ENCODE peak calls at places on chromosomes 5 and 9, in seven cellular contexts. V is tibial artery, D is body of pancreas, M is BE2C, B is left ventricle myocardium inferior, E is adrenal gland, T is IMR-90. C is an unnamed sample.

GRCh38 chr9:100227636-100228035 is 125.1 kb downstream of the TEX10 start:
- DNase-seq in V (no peak), D (no peak), M (no peak), B (no peak), E (peak; percentile 54), T (no peak), C (no peak)

GRCh38 chr5:14816999-14817761 is 54.4 kb downstream of the ANKH start:
- DNase-seq in V (peak; percentile 81), D (no peak), M (no peak), B (peak; percentile 29), E (no peak), T (peak; percentile 93), C (no peak)

GRCh38 chr9:88197781-88198345 is 59.6 kb upstream of the SPATA31C2 start:
- DNase-seq in V (no peak), D (no peak), M (no peak), B (no peak), E (no peak), T (peak; percentile 87), C (no peak)

GRCh38 chr9:89309608-89310485 is 1.1 kb upstream of the CKS2 start:
- DNase-seq in V (no peak), D (no peak), M (no peak), B (no peak), E (peak; percentile 16), T (no peak), C (peak; percentile 45)

GRCh38 chr9:17863213-17863883 is 284.5 kb downstream of the SH3GL2 start:
- DNase-seq in V (no peak), D (no peak), M (no peak), B (no peak), E (no peak), T (no peak), C (no peak)

GRCh38 chr9:14480561-14480960 is 166.6 kb upstream of the NFIB start:
- DNase-seq in V (no peak), D (no peak), M (no peak), B (no peak), E (no peak), T (no peak), C (no peak)

GRCh38 chr5:173781826-173782670 is 106.1 kb upstream of the CPEB4 start:
- DNase-seq in V (peak; percentile 93), D (peak; percentile 64), M (peak; percentile 73), B (peak; percentile 75), E (peak; percentile 95), T (peak; percentile 94), C (peak; percentile 48)

GRCh38 chr5:179913461-179913860 is 5.8 kb upstream of the TBC1D9B start:
- DNase-seq in V (no peak), D (no peak), M (no peak), B (no peak), E (no peak), T (no peak), C (no peak)

GRCh38 chr5:98927988-98928801 is 612 bp downstream of the CHD1 start:
- DNase-seq in V (peak; percentile 87), D (peak; percentile 67), M (peak; percentile 86), B (peak; percentile 74), E (peak; percentile 82), T (peak; percentile 58), C (peak; percentile 55)

GRCh38 chr5:168941901-168942300 is 359.0 kb downstream of the SLIT3 start:
- DNase-seq in V (no peak), D (no peak), M (peak; percentile 83), B (no peak), E (no peak), T (no peak), C (no peak)

GRCh38 chr9:113228130-113228665 is 6.9 kb downstream of the SLC31A1 start:
- DNase-seq in V (no peak), D (no peak), M (no peak), B (no peak), E (peak; percentile 63), T (no peak), C (peak; percentile 55)

GRCh38 chr9:137416563-137417151 is 6.3 kb downstream of the EXD3 start:
- DNase-seq in V (no peak), D (no peak), M (peak; percentile 8), B (no peak), E (no peak), T (no peak), C (no peak)

GRCh38 chr9:111691686-111692329 is 30.4 kb downstream of the GNG10 start:
- DNase-seq in V (no peak), D (no peak), M (no peak), B (no peak), E (no peak), T (peak; percentile 48), C (peak; percentile 59)

GRCh38 chr9:128638580-128638979 is 18.1 kb downstream of the DYNC2I2 start:
- DNase-seq in V (no peak), D (no peak), M (no peak), B (no peak), E (no peak), T (no peak), C (no peak)

GRCh38 chr5:136133416-136134383 is 1.1 kb downstream of the SMAD5 start:
- DNase-seq in V (peak; percentile 66), D (peak; percentile 62), M (peak; percentile 59), B (peak; percentile 37), E (peak; percentile 81), T (peak; percentile 59), C (peak; percentile 71)

GRCh38 chr5:157108961-157109360 is at the start of gene HAVCR2:
- DNase-seq in V (peak; percentile 73), D (peak; percentile 21), M (no peak), B (no peak), E (peak; percentile 61), T (no peak), C (peak; percentile 37)

GRCh38 chr5:100905259-100905914 is 2.3 kb upstream of the ST8SIA4 start:
- DNase-seq in V (no peak), D (no peak), M (no peak), B (no peak), E (no peak), T (no peak), C (peak; percentile 16)

GRCh38 chr5:63401434-63402046 is 560.7 kb downstream of the HTR1A start:
- DNase-seq in V (no peak), D (peak; percentile 79), M (peak; percentile 77), B (peak; percentile 37), E (peak; percentile 70), T (peak; percentile 8), C (peak; percentile 13)

GRCh38 chr5:159971514-159971913 is 37.4 kb upstream of the TTC1 start:
- DNase-seq in V (no peak), D (no peak), M (no peak), B (no peak), E (no peak), T (no peak), C (no peak)
- H3K27me3 ChIP-seq in V (no peaks in the 10 kb centered on the region), D (no peaks in the 10 kb centered on the region), M (peaks cover 74% of the 10 kb centered on the region), B (peaks cover 71% of the 10 kb centered on the region), E (peaks cover 33% of the 10 kb centered on the region), T (no peaks in the 10 kb centered on the region), C (peaks cover 16% of the 10 kb centered on the region)

DNA sequence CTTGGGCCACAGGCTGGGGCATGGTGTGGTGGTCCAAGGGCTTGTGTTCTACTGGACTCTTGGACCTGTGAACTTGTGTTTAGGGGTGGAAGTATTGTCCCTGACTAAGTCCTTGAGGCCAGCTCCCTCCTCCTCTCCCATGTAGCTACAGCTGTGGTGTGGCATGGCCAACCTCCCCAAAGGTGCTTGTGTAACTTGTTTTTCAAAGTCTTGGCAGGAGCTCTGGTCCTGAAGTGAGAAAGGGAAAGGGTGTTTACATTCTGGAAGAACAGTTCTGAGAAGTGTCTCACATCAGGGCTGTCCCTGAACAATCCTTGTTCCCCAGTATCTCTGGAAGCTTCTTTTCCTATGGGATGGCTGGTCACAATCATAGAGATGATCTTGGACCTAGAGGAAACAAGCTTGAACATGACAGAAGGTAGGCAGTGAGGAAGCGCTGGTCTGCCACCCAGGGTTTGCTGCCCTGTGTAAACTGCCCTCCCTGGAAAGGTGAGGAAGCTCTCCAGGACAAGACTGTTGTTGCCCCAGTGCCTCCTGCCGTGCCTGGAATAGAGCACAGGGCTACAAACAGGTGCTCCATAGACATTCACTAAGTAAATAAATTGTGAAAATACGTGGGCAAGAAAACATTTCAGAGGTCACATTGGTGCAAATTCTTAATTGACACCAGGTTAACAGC is 64.6 kb upstream of the KLF9 start:
- DNase-seq in V (peak; percentile 84), D (peak; percentile 86), M (no peak), B (no peak), E (no peak), T (peak; percentile 68), C (no peak)
- H3K4me1 ChIP-seq in V (peaks cover 85% of the 10 kb centered on the region), D (peaks cover 98% of the 10 kb centered on the region), M (peaks cover 7% of the 10 kb centered on the region), B (peaks cover 96% of the 10 kb centered on the region), E (no peaks in the 10 kb centered on the region), T (peaks cover 19% of the 10 kb centered on the region), C (peaks cover 19% of the 10 kb centered on the region)

GRCh38 chr5:141345327-141345726 is 1.7 kb downstream of the PCDHGA3 start:
- DNase-seq in V (no peak), D (no peak), M (no peak), B (no peak), E (no peak), T (no peak), C (no peak)

GRCh38 chr5:141338538-141339306 is at the start of gene PCDHGA2:
- DNase-seq in V (no peak), D (peak; percentile 51), M (peak; percentile 52), B (no peak), E (no peak), T (peak; percentile 66), C (no peak)

GRCh38 chr5:141343953-141344463 is 379 bp downstream of the PCDHGA3 start:
- DNase-seq in V (no peak), D (no peak), M (no peak), B (no peak), E (no peak), T (no peak), C (no peak)

GRCh38 chr5:141342773-141343172 is 856 bp upstream of the PCDHGA3 start:
- DNase-seq in V (no peak), D (no peak), M (no peak), B (no peak), E (no peak), T (no peak), C (no peak)

DNA sequence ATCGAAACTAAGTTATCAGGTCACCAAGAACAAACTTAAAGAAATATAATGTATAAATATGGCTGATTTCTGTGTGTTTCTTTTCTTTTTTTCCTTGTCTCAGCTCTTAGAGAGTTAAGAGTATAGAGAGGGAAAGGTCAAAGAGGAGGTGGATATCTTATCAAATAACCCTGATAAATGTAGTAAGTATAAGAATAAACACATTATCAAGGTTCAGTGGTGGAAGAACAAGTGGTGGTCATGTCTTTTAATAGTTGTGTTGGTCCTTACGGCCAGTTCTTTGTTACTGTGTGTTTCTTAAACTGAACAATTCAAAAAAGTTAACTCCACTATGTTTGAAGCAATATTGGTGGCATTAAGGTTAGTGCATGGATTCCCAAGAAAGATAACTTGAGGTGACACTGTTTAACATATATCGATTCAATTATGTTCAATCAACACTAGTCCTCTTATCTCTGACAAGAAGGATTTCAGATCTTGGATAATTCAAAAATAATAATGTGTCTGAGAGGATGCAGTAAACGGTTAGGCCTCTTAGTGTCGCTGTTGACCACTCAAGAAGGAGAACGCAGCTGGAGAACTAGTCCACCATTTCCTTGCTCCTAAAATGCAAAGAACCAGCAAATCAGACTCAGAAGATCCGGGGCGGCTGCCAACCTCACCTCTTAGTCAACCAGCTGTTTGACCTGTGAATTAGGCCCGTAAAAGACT is at the start of gene PCDHGA3:
- DNase-seq in V (no peak), D (peak; percentile 44), M (peak; percentile 41), B (no peak), E (peak; percentile 32), T (peak; percentile 71), C (no peak)
- H3K4me3 ChIP-seq in V (peak within 1 kb of the TSS; percentile 28), D (no peak within 1 kb of the TSS), M (no peak within 1 kb of the TSS), B (peak within 1 kb of the TSS; percentile 65), E (peak within 1 kb of the TSS; percentile 16), T (peak within 1 kb of the TSS; percentile 48), C (no peak within 1 kb of the TSS)

DNA sequence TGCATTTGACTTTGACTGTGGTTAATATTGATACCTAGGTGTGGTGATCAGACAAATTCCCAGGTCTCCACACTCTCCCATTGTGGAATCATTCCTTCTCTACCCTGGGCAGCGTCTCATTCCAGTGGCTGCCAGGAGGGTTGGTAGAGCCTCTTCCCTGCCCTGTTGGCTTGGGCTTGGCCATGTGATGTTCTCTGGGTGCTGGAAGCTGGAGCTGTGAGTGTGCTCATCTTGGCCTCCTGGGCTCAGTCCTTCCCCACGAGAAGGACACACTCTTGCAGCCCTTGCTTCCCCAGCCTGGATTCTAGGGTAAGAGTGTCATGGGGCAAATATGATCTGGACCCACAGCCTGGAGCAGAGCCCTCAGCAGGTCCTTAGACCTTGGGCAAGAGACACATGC is 167.2 kb upstream of the IRX4 start:
- DNase-seq in V (no peak), D (no peak), M (no peak), B (no peak), E (no peak), T (no peak), C (no peak)
- H3K27me3 ChIP-seq in V (no peaks in the 10 kb centered on the region), D (no peaks in the 10 kb centered on the region), M (no peaks in the 10 kb centered on the region), B (peaks cover 14% of the 10 kb centered on the region), E (no peaks in the 10 kb centered on the region), T (no peaks in the 10 kb centered on the region), C (peaks cover 9% of the 10 kb centered on the region)

C was measured in small intestine.